ENCODE peak calls at places on chromosome 17, in five cellular contexts. One of them, this sample, is unnamed.

GRCh38 chr17:37543527-37544122 is 53.9 kb downstream of the DUSP14 start:
- DNase-seq in neural progenitor cell: no peak
- DNase-seq in AG10803: peak
- DNase-seq in ascending aorta: no peak
- DNase-seq in fibroblast of mammary gland: peak
- DNase-seq in this sample: no peak

GRCh38 chr17:603405-604193 is 111.0 kb downstream of the VPS53 start:
- DNase-seq in AG10803: no peak
- DNase-seq in fibroblast of mammary gland: no peak
- DNase-seq in ascending aorta: no peak
- DNase-seq in neural progenitor cell: no peak
- DNase-seq in this sample: no peak

GRCh38 chr17:64009571-64010402 is 10.6 kb downstream of the ICAM2 start:
- DNase-seq in AG10803: no peak
- DNase-seq in ascending aorta: peak
- DNase-seq in fibroblast of mammary gland: peak
- DNase-seq in neural progenitor cell: no peak
- DNase-seq in this sample: no peak

GRCh38 chr17:74805543-74805991 is 29.4 kb upstream of the NAT9 start:
- DNase-seq in ascending aorta: no peak
- DNase-seq in AG10803: no peak
- DNase-seq in fibroblast of mammary gland: no peak
- DNase-seq in neural progenitor cell: no peak
- DNase-seq in this sample: no peak

GRCh38 chr17:73316919-73317505 is 5.2 kb upstream of the CDC42EP4 start:
- DNase-seq in neural progenitor cell: peak
- DNase-seq in AG10803: peak
- DNase-seq in ascending aorta: no peak
- DNase-seq in fibroblast of mammary gland: peak
- DNase-seq in this sample: peak

GRCh38 chr17:58279736-58280479 is 827 bp downstream of the MPO start:
- DNase-seq in neural progenitor cell: no peak
- DNase-seq in AG10803: no peak
- DNase-seq in ascending aorta: no peak
- DNase-seq in fibroblast of mammary gland: no peak
- DNase-seq in this sample: no peak

GRCh38 chr17:17694229-17695081 is 13.2 kb downstream of the RAI1 start:
- DNase-seq in neural progenitor cell: peak
- DNase-seq in ascending aorta: peak
- DNase-seq in AG10803: peak
- DNase-seq in fibroblast of mammary gland: peak
- DNase-seq in this sample: peak

GRCh38 chr17:48322060-48322459 is 108.0 kb downstream of the SKAP1 start:
- DNase-seq in ascending aorta: no peak
- DNase-seq in AG10803: peak
- DNase-seq in neural progenitor cell: no peak
- DNase-seq in fibroblast of mammary gland: peak
- DNase-seq in this sample: no peak

GRCh38 chr17:51527230-51527982 is 267.1 kb downstream of the UTP18 start:
- DNase-seq in neural progenitor cell: no peak
- DNase-seq in ascending aorta: no peak
- DNase-seq in AG10803: no peak
- DNase-seq in fibroblast of mammary gland: no peak
- DNase-seq in this sample: no peak